ENCODE peak calls at places on chromosomes 3 and 15, in five cellular contexts. V is GM23248; P is CD4-positive, CD25-positive, alpha-beta regulatory T cell; W is GM12864; K is mammary epithelial cell. F is an unnamed sample.

GRCh38 chr3:33947272-33948195 is 149.1 kb downstream of the PDCD6IP start:
- DNase-seq in V (no peak), P (no peak), W (no peak), K (no peak), F (no peak)

GRCh38 chr3:190865419-190865818 is 2.9 kb upstream of the GMNC start:
- DNase-seq in V (no peak), P (no peak), W (no peak), K (no peak), F (no peak)

GRCh38 chr3:51676102-51676640 is 5.1 kb downstream of the TEX264 start:
- DNase-seq in V (no peak), P (no peak), W (no peak), K (no peak), F (no peak)

GRCh38 chr3:184688251-184688851 is 23.5 kb downstream of the MAGEF1 start:
- DNase-seq in V (peak; percentile 83), P (no peak), W (no peak), K (peak; percentile 47), F (no peak)

GRCh38 chr3:155745795-155746550 is 1.1 kb upstream of the PLCH1 start:
- DNase-seq in V (peak; percentile 65), P (no peak), W (no peak), K (no peak), F (no peak)

GRCh38 chr3:158493931-158494330 is 77.1 kb upstream of the MLF1 start:
- DNase-seq in V (no peak), P (no peak), W (no peak), K (no peak), F (no peak)

GRCh38 chr3:55728461-55729100 is 241.5 kb upstream of the WNT5A start:
- DNase-seq in V (no peak), P (no peak), W (no peak), K (no peak), F (no peak)

GRCh38 chr15:22811640-22812039 is 25.2 kb downstream of the NIPA1 start:
- DNase-seq in V (peak; percentile 30), P (no peak), W (no peak), K (no peak), F (no peak)

GRCh38 chr3:82587174-82587573 is 825.7 kb upstream of the GBE1 start:
- DNase-seq in V (no peak), P (no peak), W (no peak), K (no peak), F (no peak)

GRCh38 chr3:90080988-90081387 is 973.6 kb downstream of the EPHA3 start:
- DNase-seq in V (no peak), P (no peak), W (no peak), K (no peak), F (no peak)

GRCh38 chr3:9398715-9399708 is 1.6 kb downstream of the SETD5 start:
- DNase-seq in V (peak; percentile 78), P (peak; percentile 19), W (no peak), K (peak; percentile 57), F (no peak)

GRCh38 chr3:183817111-183817510 is 8.3 kb downstream of the MAP6D1 start:
- DNase-seq in V (no peak), P (no peak), W (no peak), K (no peak), F (no peak)

GRCh38 chr15:78841307-78841706 is 30.0 kb upstream of the ADAMTS7 start:
- DNase-seq in V (peak; percentile 7), P (no peak), W (no peak), K (no peak), F (no peak)

GRCh38 chr3:194472290-194472920 is 14.4 kb downstream of the ATP13A3 start:
- DNase-seq in V (peak; percentile 81), P (peak; percentile 67), W (no peak), K (peak; percentile 53), F (peak; percentile 70)

GRCh38 chr3:157086053-157086761 is 73.7 kb downstream of the CCNL1 start:
- DNase-seq in V (no peak), P (no peak), W (no peak), K (peak; percentile 47), F (no peak)

GRCh38 chr15:73784299-73784698 is 31.1 kb upstream of the INSYN1 start:
- DNase-seq in V (no peak), P (no peak), W (no peak), K (no peak), F (no peak)

GRCh38 chr3:52809149-52809548 is 14.6 kb downstream of the ITIH3 start:
- DNase-seq in V (no peak), P (no peak), W (no peak), K (no peak), F (no peak)

GRCh38 chr15:58086479-58086878 is 21.0 kb upstream of the ALDH1A2 start:
- DNase-seq in V (peak; percentile 53), P (no peak), W (no peak), K (peak; percentile 50), F (no peak)

GRCh38 chr15:68699124-68699880 is 120.5 kb downstream of the CORO2B start:
- DNase-seq in V (no peak), P (no peak), W (no peak), K (no peak), F (no peak)

GRCh38 chr15:95365615-95366107 is 964.8 kb upstream of the NR2F2 start:
- DNase-seq in V (no peak), P (no peak), W (no peak), K (no peak), F (no peak)

GRCh38 chr15:30922469-30923311 is 19.0 kb downstream of the FAN1 start:
- DNase-seq in V (peak; percentile 47), P (no peak), W (no peak), K (peak; percentile 69), F (no peak)

GRCh38 chr3:169659858-169660614 is 3.5 kb downstream of the MECOM start:
- DNase-seq in V (no peak), P (no peak), W (no peak), K (no peak), F (no peak)

GRCh38 chr3:113264741-113265140 is 53.4 kb downstream of the BOC start:
- DNase-seq in V (no peak), P (no peak), W (no peak), K (no peak), F (no peak)

GRCh38 chr3:113136529-113136928 is 74.8 kb upstream of the BOC start:
- DNase-seq in V (no peak), P (no peak), W (no peak), K (no peak), F (no peak)

GRCh38 chr3:109927726-109928125 is 590.4 kb upstream of the DPPA4 start:
- DNase-seq in V (peak; percentile 22), P (no peak), W (no peak), K (peak; percentile 33), F (no peak)

GRCh38 chr3:44092497-44092896 is 149.2 kb upstream of the TOPAZ1 start:
- DNase-seq in V (no peak), P (no peak), W (no peak), K (no peak), F (no peak)

GRCh38 chr3:70358978-70359580 is 46.6 kb upstream of the MDFIC2 start:
- DNase-seq in V (peak; percentile 46), P (no peak), W (no peak), K (peak; percentile 5), F (peak; percentile 35)

GRCh38 chr3:101903426-101903825 is 54.1 kb downstream of the NFKBIZ start:
- DNase-seq in V (peak; percentile 57), P (no peak), W (no peak), K (peak; percentile 55), F (no peak)

GRCh38 chr3:66394261-66395249 is 106.3 kb downstream of the LRIG1 start:
- DNase-seq in V (peak; percentile 67), P (no peak), W (no peak), K (no peak), F (no peak)

GRCh38 chr3:66392966-66393485 is 107.8 kb downstream of the LRIG1 start:
- DNase-seq in V (no peak), P (no peak), W (no peak), K (no peak), F (no peak)

GRCh38 chr3:66392512-66392911 is 108.3 kb downstream of the LRIG1 start:
- DNase-seq in V (no peak), P (no peak), W (no peak), K (no peak), F (no peak)

GRCh38 chr3:66395635-66396034 is 105.2 kb downstream of the LRIG1 start:
- DNase-seq in V (no peak), P (no peak), W (no peak), K (no peak), F (no peak)

GRCh38 chr3:66393486-66394260 is 107.1 kb downstream of the LRIG1 start:
- DNase-seq in V (peak; percentile 10), P (peak; percentile 81), W (no peak), K (no peak), F (peak; percentile 97)
- H3K4me3 ChIP-seq in V (no peak overlapping the region), P (peak overlapping the region; percentile 82), W (no peak overlapping the region), K (no peak overlapping the region), F (peak overlapping the region; percentile 44)

GRCh38 chr15:38652183-38652794 is 87.7 kb upstream of the RASGRP1 start:
- DNase-seq in V (no peak), P (no peak), W (no peak), K (no peak), F (no peak)
- H3K4me3 ChIP-seq in V (no peak overlapping the region), P (peak overlapping the region; percentile 78), W (no peak overlapping the region), K (no peak overlapping the region), F (peak overlapping the region; percentile 36)

DNA sequence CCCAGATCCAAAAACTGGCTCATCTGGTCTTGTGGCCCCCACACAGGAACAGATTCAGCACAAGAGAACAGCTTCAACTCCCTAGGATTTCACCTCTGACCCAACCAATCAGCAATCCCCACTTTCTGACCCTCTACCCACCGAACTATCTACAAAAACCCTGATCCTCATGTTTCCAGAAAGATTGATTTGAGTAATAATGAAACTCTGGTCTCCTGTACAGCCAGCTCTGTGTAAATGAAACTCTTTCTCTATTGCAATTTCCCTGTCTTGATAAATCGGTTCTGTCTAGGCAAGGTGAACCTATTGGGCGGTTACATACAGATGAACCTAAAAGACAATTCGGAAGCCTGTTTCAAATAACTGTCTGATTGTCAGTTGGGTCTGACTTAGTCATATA is 847.6 kb upstream of the ALCAM start:
- DNase-seq in V (no peak), P (no peak), W (peak; percentile 67), K (no peak), F (no peak)
- H3K4me3 ChIP-seq in V (no peak overlapping the region), P (no peak overlapping the region), W (peak overlapping the region; percentile 32), K (no peak overlapping the region), F (no peak overlapping the region)

DNA sequence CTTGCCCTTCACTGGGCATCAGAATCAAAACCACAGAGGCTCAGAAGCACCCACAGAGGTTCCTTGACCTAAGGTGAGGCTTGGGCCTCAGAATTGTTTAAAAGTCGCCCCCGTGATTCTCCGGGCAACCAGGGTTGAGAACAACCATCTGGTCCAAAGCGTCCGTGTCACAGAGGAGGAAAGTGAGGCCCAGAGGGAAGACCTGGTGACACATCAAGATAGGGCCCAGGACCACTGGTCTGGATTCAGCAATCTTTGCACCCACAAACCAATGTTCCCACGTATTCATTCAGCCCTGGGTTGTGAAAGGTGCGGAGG is 272.6 kb downstream of the UACA start:
- DNase-seq in V (no peak), P (no peak), W (no peak), K (no peak), F (no peak)
- H3K4me3 ChIP-seq in V (no peak overlapping the region), P (peak overlapping the region; percentile 59), W (no peak overlapping the region), K (no peak overlapping the region), F (no peak overlapping the region)